ENCODE peak calls at places on chromosome 20, in six cellular contexts. X is CD4-positive, alpha-beta T cell; Z is GM23338; R is CD8-positive, alpha-beta T cell; Q is hepatocyte; J is vagina. E is an unnamed sample.

GRCh38 chr20:50510706-50511401 is 671 bp downstream of the PTPN1 start:
- DNase-seq in X (peak), Z (peak), R (peak), Q (peak), J (no peak), E (no peak)

GRCh38 chr20:50879649-50880550 is 51.3 kb downstream of the ADNP start:
- DNase-seq in X (no peak), Z (no peak), R (no peak), Q (no peak), J (no peak), E (no peak)

GRCh38 chr20:51698252-51698651 is 69.9 kb downstream of the ATP9A start:
- DNase-seq in X (no peak), Z (no peak), R (no peak), Q (no peak), J (no peak), E (no peak)

GRCh38 chr20:58808296-58809046 is 42.2 kb downstream of the GNAS-AS1 start:
- DNase-seq in X (no peak), Z (no peak), R (no peak), Q (no peak), J (no peak), E (no peak)

GRCh38 chr20:51128198-51128597 is 105.3 kb upstream of the KCNG1 start:
- DNase-seq in X (no peak), Z (no peak), R (no peak), Q (no peak), J (no peak), E (no peak)

GRCh38 chr20:58550661-58551060 is 35.5 kb upstream of the APCDD1L start:
- DNase-seq in X (no peak), Z (no peak), R (no peak), Q (peak), J (peak), E (no peak)

GRCh38 chr20:51008718-51009117 is 14.2 kb downstream of the KCNG1 start:
- DNase-seq in X (no peak), Z (no peak), R (no peak), Q (peak), J (no peak), E (no peak)

GRCh38 chr20:52303281-52303950 is 111.8 kb upstream of the ZFP64 start:
- DNase-seq in X (no peak), Z (no peak), R (no peak), Q (no peak), J (no peak), E (no peak)

GRCh38 chr20:64158346-64159285 is 5.6 kb upstream of the MYT1 start:
- DNase-seq in X (no peak), Z (no peak), R (no peak), Q (peak), J (no peak), E (no peak)

DNA sequence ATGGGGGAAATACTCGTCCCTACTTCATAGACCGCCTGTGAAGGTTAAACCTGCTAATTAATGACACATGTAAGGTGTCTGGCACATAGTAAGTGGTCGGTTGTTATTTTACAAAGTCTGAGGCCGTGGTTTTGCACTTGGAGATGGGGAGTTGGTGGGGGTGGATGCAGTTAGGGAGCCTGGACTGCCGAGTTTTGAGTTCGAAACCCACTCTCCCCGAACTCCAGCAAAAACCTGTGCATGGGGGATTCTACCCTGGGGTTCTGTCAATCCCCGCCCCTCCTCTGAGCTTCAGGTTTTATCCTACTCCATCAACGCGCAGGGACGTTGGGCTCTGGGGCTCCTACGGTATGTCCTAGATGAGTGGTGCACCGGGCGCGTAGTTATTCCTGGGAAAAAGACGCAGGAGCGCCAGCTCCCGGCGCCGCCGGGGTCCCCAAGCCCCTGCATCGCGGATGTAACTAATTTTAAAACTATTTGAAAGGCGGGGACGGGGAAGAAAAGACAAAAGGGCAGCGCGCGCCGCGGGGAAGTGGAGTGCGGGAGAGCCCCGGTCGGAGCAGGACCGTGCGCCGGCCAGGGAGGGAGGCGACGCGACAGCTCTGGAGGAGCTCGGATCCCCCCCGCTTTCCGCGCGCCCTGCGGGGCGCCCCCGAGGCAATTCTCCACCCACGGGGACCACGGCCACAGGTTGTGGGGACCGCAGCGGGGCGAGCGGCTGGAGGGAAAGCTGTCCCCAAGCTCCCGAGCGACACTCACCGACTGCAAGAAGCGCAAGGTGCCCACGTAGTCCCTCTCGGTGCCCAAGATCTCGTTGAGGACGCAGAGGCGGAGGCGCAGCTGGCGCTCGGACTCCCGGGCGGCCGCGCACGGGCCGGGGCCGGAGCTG is 672 bp downstream of the PREX1 start:
- DNase-seq in X (no peak), Z (peak), R (no peak), Q (no peak), J (no peak), E (peak)
- TF ChIP-seq CTCF in X (no peak), Z (no peak), R (no peak), Q (no peak), J (no peak), E (no peak)

GRCh38 chr20:56515657-56516381 is 8.7 kb upstream of the FAM209A start:
- DNase-seq in X (no peak), Z (no peak), R (no peak), Q (no peak), J (no peak), E (no peak)
- TF ChIP-seq CTCF in X (peak), Z (peak), R (peak), Q (peak), J (no peak), E (no peak)

GRCh38 chr20:23178806-23179205 is 92.7 kb upstream of the CD93 start:
- DNase-seq in X (no peak), Z (no peak), R (no peak), Q (no peak), J (no peak), E (no peak)
- TF ChIP-seq CTCF in X (no peak), Z (no peak), R (no peak), Q (peak), J (no peak), E (no peak)

DNA sequence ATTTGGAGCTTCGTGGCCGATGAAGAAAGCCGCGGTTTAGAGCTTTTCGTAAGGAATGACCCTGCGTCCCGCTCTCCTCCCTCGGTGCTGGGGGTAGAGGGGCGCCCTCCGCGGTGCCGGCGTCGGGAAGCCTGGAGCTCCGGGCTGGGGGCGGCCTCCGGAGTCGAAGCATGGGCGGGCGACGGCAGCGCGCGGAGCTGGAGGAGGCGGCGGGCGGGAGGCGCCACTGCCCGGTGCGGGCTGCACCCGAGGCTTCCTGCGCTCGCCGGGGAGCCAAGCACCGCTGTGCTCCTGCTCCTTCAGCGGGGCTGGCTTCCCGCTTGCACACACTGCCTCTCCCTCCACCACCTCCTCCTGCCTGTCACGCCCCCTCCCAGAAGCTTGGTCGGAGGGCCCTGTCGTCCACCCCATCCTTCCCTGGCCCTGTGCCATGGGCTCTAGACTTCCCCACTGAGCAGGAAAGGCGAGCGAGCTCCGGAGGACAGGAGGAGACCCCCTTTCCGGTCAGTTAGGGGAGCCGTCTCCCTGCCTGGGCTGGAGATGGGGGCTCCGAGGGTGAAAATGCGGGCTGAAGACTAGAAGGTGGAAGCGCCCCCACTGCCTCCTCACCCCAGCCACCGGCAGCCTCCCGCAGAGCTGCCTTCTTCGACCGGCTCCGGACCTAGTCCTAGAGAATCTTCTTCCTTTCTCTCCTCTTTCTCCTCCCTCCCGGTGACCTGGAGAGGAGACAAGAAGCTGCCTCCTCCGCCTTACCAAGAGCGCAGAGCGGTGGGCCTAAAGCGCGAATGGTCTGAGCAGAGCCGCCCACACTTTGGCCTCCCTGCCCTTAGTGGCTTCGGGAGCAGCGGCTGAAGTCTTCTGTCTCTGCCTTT is 1.8 kb downstream of the CDH4 start:
- DNase-seq in X (no peak), Z (peak), R (no peak), Q (peak), J (no peak), E (peak)
- TF ChIP-seq CTCF in X (no peak), Z (peak), R (no peak), Q (no peak), J (no peak), E (no peak)

DNA sequence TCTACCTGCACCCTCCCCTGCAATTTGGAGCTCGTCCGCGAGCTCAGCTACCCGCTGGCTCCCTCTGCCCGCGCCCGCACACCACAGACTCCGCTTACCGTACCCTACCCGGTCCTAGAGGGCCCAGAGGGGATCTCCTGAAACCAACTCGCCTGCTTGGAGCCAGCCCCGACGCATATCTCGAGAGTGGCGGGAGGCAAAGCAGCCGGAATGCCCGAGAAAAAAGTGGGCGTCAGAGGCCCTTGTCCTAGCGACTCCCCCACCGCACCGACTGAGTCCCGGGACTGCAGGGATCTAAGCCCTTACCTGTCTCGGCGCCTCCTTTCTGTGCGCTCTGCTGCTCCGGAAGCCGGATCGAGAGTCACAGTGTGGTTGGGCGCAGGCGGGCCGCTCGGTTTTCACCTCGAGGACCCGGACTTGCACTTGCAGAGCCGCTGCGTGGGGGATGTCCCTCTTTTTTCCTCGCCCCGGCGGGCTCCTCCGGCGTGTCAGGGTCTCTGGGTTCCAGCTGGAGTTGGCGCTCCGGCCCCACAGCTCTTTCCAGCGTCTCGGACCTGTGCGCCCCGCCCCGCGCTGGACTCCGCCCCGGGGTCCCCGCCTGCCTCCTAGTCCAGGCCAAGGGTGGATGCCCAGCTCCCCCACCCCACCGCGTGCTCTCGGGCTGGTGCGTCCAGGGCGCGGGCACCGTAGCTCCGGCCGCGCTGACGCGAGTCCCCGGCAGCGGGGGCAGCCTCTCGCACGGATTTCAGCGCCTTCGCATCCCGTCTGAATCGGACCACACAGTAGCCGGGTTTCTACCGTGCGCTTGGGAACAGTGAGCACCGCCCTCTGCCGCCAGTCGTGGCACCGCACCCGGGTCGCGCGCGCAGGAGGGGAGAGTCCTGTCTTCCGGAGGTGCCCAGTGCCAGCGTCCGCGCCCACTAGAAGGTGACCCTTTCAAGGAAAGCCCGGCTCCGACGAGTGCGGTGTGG is at the start of gene PROKR2:
- DNase-seq in X (no peak), Z (peak), R (no peak), Q (peak), J (no peak), E (peak)
- TF ChIP-seq CTCF in X (no peak), Z (peak), R (no peak), Q (peak), J (no peak), E (peak)

GRCh38 chr20:2914160-2914559 is 40.9 kb downstream of the PTPRA start:
- DNase-seq in X (no peak), Z (no peak), R (no peak), Q (peak), J (no peak), E (no peak)
- TF ChIP-seq CTCF in X (no peak), Z (peak), R (no peak), Q (peak), J (no peak), E (no peak)

GRCh38 chr20:31606678-31606927 is 1.5 kb downstream of the ID1 start:
- DNase-seq in X (no peak), Z (peak), R (no peak), Q (no peak), J (no peak), E (no peak)
- TF ChIP-seq CTCF in X (no peak), Z (no peak), R (no peak), Q (no peak), J (no peak), E (no peak)

GRCh38 chr20:39289316-39289715 is 327.2 kb downstream of the DHX35 start:
- DNase-seq in X (no peak), Z (peak), R (no peak), Q (peak), J (no peak), E (no peak)
- TF ChIP-seq CTCF in X (no peak), Z (peak), R (no peak), Q (peak), J (no peak), E (peak)

GRCh38 chr20:9710685-9711084 is 128.2 kb downstream of the PAK5 start:
- DNase-seq in X (no peak), Z (no peak), R (no peak), Q (no peak), J (no peak), E (no peak)
- TF ChIP-seq CTCF in X (no peak), Z (no peak), R (no peak), Q (no peak), J (no peak), E (no peak)